ENCODE peak calls at places on chromosomes 16 and 17, in five cellular contexts. V is heart left ventricle, T is hepatocyte, O is pancreas, S is SW480. D is an unnamed sample.
A peak's percentile ranks its signal among the peaks of the same experiment; 100 is the strongest.

GRCh38 chr16:72850863-72851262 is 197.1 kb downstream of the ZFHX3 start:
- DNase-seq in V (peak; percentile 59), T (no peak), O (no peak), S (no peak), D (no peak)

GRCh38 chr17:79631640-79632431 is 21.0 kb upstream of the RBFOX3 start:
- DNase-seq in V (peak; percentile 4), T (no peak), O (no peak), S (no peak), D (no peak)

GRCh38 chr16:69767459-69768229 is 5.5 kb downstream of the WWP2 start:
- DNase-seq in V (no peak), T (no peak), O (no peak), S (no peak), D (no peak)

GRCh38 chr17:67328026-67328425 is 38.4 kb downstream of the PSMD12 start:
- DNase-seq in V (no peak), T (no peak), O (no peak), S (no peak), D (no peak)

GRCh38 chr16:75052481-75053211 is 53.8 kb downstream of the ZNRF1 start:
- DNase-seq in V (no peak), T (no peak), O (no peak), S (no peak), D (no peak)

GRCh38 chr17:64707077-64707591 is 45.0 kb upstream of the SMURF2 start:
- DNase-seq in V (peak; percentile 90), T (peak; percentile 73), O (no peak), S (peak; percentile 94), D (peak; percentile 96)

GRCh38 chr17:48723555-48724239 is 712 bp downstream of the PRAC2 start:
- DNase-seq in V (no peak), T (no peak), O (no peak), S (peak; percentile 40), D (no peak)

GRCh38 chr17:50270430-50271172 is 3.7 kb upstream of the TMEM92 start:
- DNase-seq in V (no peak), T (peak; percentile 72), O (no peak), S (no peak), D (no peak)

GRCh38 chr17:78196712-78197111 is 9.6 kb downstream of the AFMID start:
- DNase-seq in V (no peak), T (no peak), O (no peak), S (no peak), D (no peak)

GRCh38 chr17:28665994-28666393 is 4.0 kb downstream of the SUPT6H start:
- DNase-seq in V (no peak), T (no peak), O (no peak), S (no peak), D (no peak)

GRCh38 chr17:29593546-29594440 is 861 bp downstream of the ANKRD13B start:
- DNase-seq in V (peak; percentile 27), T (peak; percentile 72), O (peak; percentile 75), S (peak; percentile 40), D (no peak)

GRCh38 chr16:14658063-14658462 is 25.3 kb downstream of the BFAR start:
- DNase-seq in V (no peak), T (no peak), O (no peak), S (no peak), D (no peak)

GRCh38 chr16:2856061-2856670 is 1.8 kb downstream of the PRSS22 start:
- DNase-seq in V (no peak), T (peak; percentile 71), O (peak; percentile 71), S (peak; percentile 62), D (no peak)

GRCh38 chr17:60149691-60150582 is at the start of gene CA4:
- DNase-seq in V (no peak), T (no peak), O (peak; percentile 80), S (no peak), D (no peak)

GRCh38 chr17:31559647-31560501 is 168.4 kb downstream of the RAB11FIP4 start:
- DNase-seq in V (peak; percentile 30), T (peak; percentile 58), O (peak; percentile 82), S (no peak), D (no peak)

GRCh38 chr16:23748630-23749029 is 6.2 kb upstream of the CHP2 start:
- DNase-seq in V (no peak), T (no peak), O (no peak), S (no peak), D (no peak)

GRCh38 chr16:68264128-68265077 is at the start of gene SLC7A6:
- DNase-seq in V (peak; percentile 84), T (peak; percentile 89), O (peak; percentile 87), S (peak; percentile 86), D (no peak)

GRCh38 chr16:87541882-87542234 is 49.0 kb upstream of the ZCCHC14 start:
- DNase-seq in V (no peak), T (no peak), O (no peak), S (no peak), D (peak; percentile 13)

GRCh38 chr17:43030137-43030767 is 5.2 kb downstream of the RND2 start:
- DNase-seq in V (no peak), T (no peak), O (no peak), S (no peak), D (no peak)

GRCh38 chr16:69917739-69918138 is 33.4 kb upstream of the CLEC18A start:
- DNase-seq in V (peak; percentile 46), T (peak; percentile 87), O (peak; percentile 80), S (no peak), D (peak; percentile 92)

GRCh38 chr16:89970011-89970410 is 21.5 kb downstream of the DEF8 start:
- DNase-seq in V (no peak), T (no peak), O (no peak), S (no peak), D (no peak)

GRCh38 chr17:752620-753219 is 656 bp upstream of the GEMIN4 start:
- DNase-seq in V (peak; percentile 69), T (peak; percentile 68), O (peak; percentile 86), S (peak; percentile 21), D (peak; percentile 26)

GRCh38 chr17:6682339-6682738 is 30.8 kb downstream of the C17orf100 start:
- DNase-seq in V (no peak), T (no peak), O (no peak), S (no peak), D (no peak)